ENCODE peak calls at places on chromosomes 12 and 14, in ten cellular contexts. V is NCI-H1436; H is GM23248; Q is stimulated activated CD4-positive, alpha-beta T cell treated with anti-CD3 and anti-CD28 coated beads, Interleukin-15, amount 100 ng/mL, for 1 hour; Z is effector CD4-positive, alpha-beta T cell; C is NCI-H446; A is activated T-helper 1 cell treated with anti-CD3 and anti-CD28 coated beads, Interleukin-2, amount 50 U/mL, for 16 hours; N is T follicular helper cell; U is left colon; P is transverse colon. L is an unnamed sample.

GRCh38 chr12:104929926-104930325 is 28.2 kb downstream of the SLC41A2 start:
- DNase-seq in V (no peak), H (peak; percentile 49), Q (no peak), Z (no peak), C (no peak), A (no peak), N (no peak), U (no peak), P (no peak), L (no peak)

GRCh38 chr12:32947203-32947795 is 50.7 kb upstream of the PKP2 start:
- DNase-seq in V (peak; percentile 65), H (no peak), Q (no peak), Z (no peak), C (peak; percentile 9), A (no peak), N (no peak), U (no peak), P (no peak), L (peak; percentile 51)

GRCh38 chr12:11667159-11667558 is 17.7 kb downstream of the ETV6 start:
- DNase-seq in V (no peak), H (no peak), Q (no peak), Z (no peak), C (no peak), A (no peak), N (no peak), U (no peak), P (no peak), L (no peak)

GRCh38 chr12:120677765-120678473 is 9.0 kb upstream of the MLEC start:
- DNase-seq in V (no peak), H (peak; percentile 52), Q (no peak), Z (no peak), C (no peak), A (no peak), N (no peak), U (no peak), P (no peak), L (peak; percentile 33)

GRCh38 chr14:76203086-76204001 is 51.6 kb downstream of the GPATCH2L start:
- DNase-seq in V (no peak), H (peak; percentile 92), Q (no peak), Z (no peak), C (no peak), A (no peak), N (no peak), U (peak; percentile 25), P (no peak), L (peak; percentile 75)

GRCh38 chr12:51863363-51863920 is 14.9 kb upstream of the FIGNL2 start:
- DNase-seq in V (no peak), H (no peak), Q (no peak), Z (no peak), C (no peak), A (no peak), N (no peak), U (no peak), P (no peak), L (no peak)

GRCh38 chr12:57340104-57340503 is 89.1 kb upstream of the STAC3 start:
- DNase-seq in V (no peak), H (peak; percentile 77), Q (no peak), Z (no peak), C (no peak), A (no peak), N (no peak), U (peak; percentile 50), P (peak; percentile 30), L (peak; percentile 13)

GRCh38 chr14:49774111-49774510 is 6.2 kb downstream of the KLHDC2 start:
- DNase-seq in V (no peak), H (no peak), Q (no peak), Z (no peak), C (no peak), A (no peak), N (no peak), U (no peak), P (no peak), L (no peak)

GRCh38 chr12:50182461-50182860 is 15.3 kb upstream of the CERS5 start:
- DNase-seq in V (no peak), H (no peak), Q (no peak), Z (no peak), C (no peak), A (no peak), N (no peak), U (no peak), P (no peak), L (peak; percentile 42)

GRCh38 chr12:65022441-65022840 is 98.7 kb downstream of the WIF1 start:
- DNase-seq in V (no peak), H (no peak), Q (no peak), Z (no peak), C (no peak), A (no peak), N (no peak), U (peak; percentile 70), P (peak; percentile 77), L (no peak)

GRCh38 chr14:101616202-101616601 is 54.9 kb downstream of the DIO3 start:
- DNase-seq in V (no peak), H (no peak), Q (no peak), Z (no peak), C (no peak), A (no peak), N (no peak), U (no peak), P (no peak), L (no peak)

GRCh38 chr12:96882862-96883261 is 24.2 kb upstream of the NEDD1 start:
- DNase-seq in V (no peak), H (peak; percentile 91), Q (no peak), Z (no peak), C (no peak), A (no peak), N (no peak), U (no peak), P (no peak), L (no peak)

GRCh38 chr12:95815635-95816212 is 25.2 kb upstream of the NTN4 start:
- DNase-seq in V (no peak), H (peak; percentile 66), Q (no peak), Z (no peak), C (peak; percentile 20), A (no peak), N (no peak), U (no peak), P (no peak), L (peak; percentile 60)

GRCh38 chr14:35829449-35829848 is 3.3 kb downstream of the BRMS1L start:
- DNase-seq in V (no peak), H (peak; percentile 56), Q (no peak), Z (no peak), C (no peak), A (no peak), N (no peak), U (no peak), P (no peak), L (no peak)

GRCh38 chr14:92651793-92652382 is 96.5 kb downstream of the LGMN start:
- DNase-seq in V (no peak), H (no peak), Q (no peak), Z (peak; percentile 13), C (no peak), A (no peak), N (no peak), U (peak; percentile 65), P (peak; percentile 44), L (no peak)

GRCh38 chr14:80350707-80351106 is 139.4 kb upstream of the DIO2 start:
- DNase-seq in V (no peak), H (no peak), Q (no peak), Z (no peak), C (no peak), A (no peak), N (no peak), U (no peak), P (no peak), L (no peak)

GRCh38 chr12:104407922-104408321 is 48.8 kb upstream of the CHST11 start:
- DNase-seq in V (no peak), H (no peak), Q (no peak), Z (no peak), C (no peak), A (no peak), N (no peak), U (no peak), P (no peak), L (no peak)

GRCh38 chr12:104507672-104508071 is 50.9 kb downstream of the CHST11 start:
- DNase-seq in V (no peak), H (no peak), Q (no peak), Z (no peak), C (peak; percentile 82), A (no peak), N (no peak), U (no peak), P (no peak), L (peak; percentile 12)

GRCh38 chr12:39972119-39972518 is 133.8 kb downstream of the SLC2A13 start:
- DNase-seq in V (no peak), H (peak; percentile 17), Q (no peak), Z (no peak), C (no peak), A (no peak), N (no peak), U (no peak), P (no peak), L (no peak)

GRCh38 chr12:12716151-12716844 is 870 bp upstream of the CDKN1B start:
- DNase-seq in V (no peak), H (peak; percentile 58), Q (no peak), Z (no peak), C (no peak), A (no peak), N (no peak), U (no peak), P (no peak), L (peak; percentile 44)

GRCh38 chr12:25126086-25126485 is 68.9 kb downstream of the DNAI7 start:
- DNase-seq in V (no peak), H (no peak), Q (no peak), Z (no peak), C (no peak), A (no peak), N (no peak), U (no peak), P (no peak), L (no peak)

GRCh38 chr12:59283012-59283411 is 312.8 kb upstream of the SLC16A7 start:
- DNase-seq in V (no peak), H (no peak), Q (no peak), Z (no peak), C (no peak), A (no peak), N (no peak), U (no peak), P (no peak), L (no peak)

GRCh38 chr14:102363182-102363952 is 626 bp downstream of the TECPR2 start:
- DNase-seq in V (no peak), H (peak; percentile 85), Q (no peak), Z (peak; percentile 6), C (no peak), A (no peak), N (peak; percentile 2), U (peak; percentile 30), P (peak; percentile 40), L (peak; percentile 21)

GRCh38 chr14:74737753-74738325 is 24.9 kb downstream of the FCF1 start:
- DNase-seq in V (no peak), H (peak; percentile 76), Q (no peak), Z (no peak), C (no peak), A (no peak), N (no peak), U (no peak), P (no peak), L (peak; percentile 11)

GRCh38 chr14:80522936-80523335 is 311.6 kb upstream of the DIO2 start:
- DNase-seq in V (no peak), H (peak; percentile 9), Q (no peak), Z (no peak), C (no peak), A (no peak), N (no peak), U (no peak), P (no peak), L (no peak)

GRCh38 chr14:91405241-91405721 is 12.3 kb downstream of the CCDC88C start:
- DNase-seq in V (no peak), H (no peak), Q (peak; percentile 27), Z (peak; percentile 61), C (no peak), A (peak; percentile 42), N (peak; percentile 61), U (no peak), P (no peak), L (no peak)

GRCh38 chr12:131113562-131113961 is 159.9 kb downstream of the ADGRD1 start:
- DNase-seq in V (no peak), H (no peak), Q (no peak), Z (no peak), C (no peak), A (no peak), N (no peak), U (peak; percentile 18), P (no peak), L (no peak)

GRCh38 chr14:41505491-41505890 is 101.2 kb upstream of the LRFN5 start:
- DNase-seq in V (no peak), H (no peak), Q (no peak), Z (no peak), C (no peak), A (no peak), N (no peak), U (no peak), P (no peak), L (no peak)